ENCODE peak calls at places on chromosomes 13 and 19, in nine cellular contexts. D is islet precursor cell; B is dorsolateral prefrontal cortex; S is GM23338; R is stimulated activated CD4-positive, alpha-beta T cell treated with anti-CD3 and anti-CD28 coated beads, Interleukin-4, amount 100 ng/mL, for 4 hours; Z is fibroblast of the conjunctiva; C is DMS153; U is NCI-H748 treated with DMSO at 0.1 percent for 48 hours; Y is stimulated activated CD8-positive, alpha-beta memory T cell treated with anti-CD3 and anti-CD28 coated beads, Interleukin-2, amount 100 ng/mL, for 48 hours. W is an unnamed sample.

GRCh38 chr19:55372316-55373081 is 2.2 kb upstream of the IL11 start:
- DNase-seq in D (peak), B (no peak), S (no peak), R (no peak), Z (no peak), C (no peak), U (no peak), Y (no peak), W (no peak)

GRCh38 chr19:53813996-53814395 is 10.1 kb downstream of the NLRP12 start:
- DNase-seq in D (no peak), B (no peak), S (no peak), R (no peak), Z (no peak), C (no peak), U (no peak), Y (no peak), W (no peak)

GRCh38 chr13:90974249-90974954 is 373.1 kb upstream of the MIR17HG start:
- DNase-seq in D (no peak), B (no peak), S (peak), R (no peak), Z (no peak), C (no peak), U (peak), Y (no peak), W (no peak)

GRCh38 chr13:63631006-63631405 is 2215.4 kb upstream of the PCDH20 start:
- DNase-seq in D (no peak), B (no peak), S (no peak), R (no peak), Z (no peak), C (no peak), U (no peak), Y (no peak), W (no peak)

GRCh38 chr13:75458696-75459422 is 23.1 kb downstream of the TBC1D4 start:
- DNase-seq in D (no peak), B (no peak), S (peak), R (no peak), Z (no peak), C (peak), U (no peak), Y (no peak), W (peak)

GRCh38 chr13:36829753-36830152 is 10.7 kb downstream of the RFXAP start:
- DNase-seq in D (no peak), B (no peak), S (no peak), R (no peak), Z (no peak), C (no peak), U (no peak), Y (no peak), W (no peak)

GRCh38 chr13:40984670-40985366 is 34.3 kb downstream of the ELF1 start:
- DNase-seq in D (no peak), B (no peak), S (no peak), R (no peak), Z (no peak), C (no peak), U (no peak), Y (no peak), W (no peak)

GRCh38 chr19:4844348-4845179 is 13.1 kb upstream of the TICAM1 start:
- DNase-seq in D (no peak), B (no peak), S (no peak), R (no peak), Z (peak), C (no peak), U (no peak), Y (no peak), W (no peak)

GRCh38 chr19:56126983-56127780 is 6.1 kb upstream of the ZNF787 start:
- DNase-seq in D (no peak), B (no peak), S (no peak), R (no peak), Z (no peak), C (no peak), U (no peak), Y (no peak), W (no peak)

GRCh38 chr13:76000131-76000530 is 364.0 kb downstream of the LMO7 start:
- DNase-seq in D (no peak), B (no peak), S (no peak), R (no peak), Z (no peak), C (no peak), U (peak), Y (no peak), W (no peak)

GRCh38 chr19:13396256-13397080 is 109.8 kb downstream of the CACNA1A start:
- DNase-seq in D (peak), B (peak), S (peak), R (no peak), Z (peak), C (no peak), U (no peak), Y (no peak), W (no peak)

GRCh38 chr19:53007200-53008054 is 6.3 kb upstream of the ERVV-1 start:
- DNase-seq in D (no peak), B (no peak), S (no peak), R (no peak), Z (no peak), C (no peak), U (no peak), Y (no peak), W (no peak)

GRCh38 chr13:75076476-75076875 is 405.5 kb downstream of the TBC1D4 start:
- DNase-seq in D (no peak), B (no peak), S (no peak), R (no peak), Z (no peak), C (no peak), U (no peak), Y (no peak), W (no peak)

GRCh38 chr13:26538363-26539317 is 18.8 kb upstream of the WASF3 start:
- DNase-seq in D (no peak), B (no peak), S (no peak), R (no peak), Z (no peak), C (peak), U (peak), Y (no peak), W (no peak)